ENCODE peak calls at places on chromosomes 7 and 10, in ten cellular contexts. D, P, G, Z, N, C, U, B, X and I are unnamed samples. For H3K4me1, the result is how much of the 10 kb centered on the place peaks cover.

GRCh38 chr7:16982640-16983103 is 100.9 kb upstream of the AGR3 start:
- DNase-seq in X (no peak), U (no peak), P (no peak), N (peak), G (no peak), C (peak), Z (no peak), B (peak), D (no peak), I (no peak)

GRCh38 chr7:55249332-55249731 is 115.8 kb upstream of the LANCL2 start:
- DNase-seq in N (no peak), P (no peak), D (no peak), C (no peak), B (no peak), G (no peak), Z (peak), U (no peak), X (no peak), I (no peak)

GRCh38 chr10:122051609-122052385 is 62.8 kb downstream of the TACC2 start:
- DNase-seq in U (peak), G (peak), D (peak), C (peak), B (peak), X (no peak), P (peak), Z (no peak), N (peak), I (peak)

GRCh38 chr10:93917064-93917391 is 23.2 kb downstream of the SLC35G1 start:
- DNase-seq in X (no peak), C (no peak), G (no peak), U (no peak), N (no peak), Z (no peak), P (no peak), D (peak), B (no peak), I (no peak)

GRCh38 chr10:7471720-7472367 is 61.0 kb upstream of the SFMBT2 start:
- DNase-seq in G (no peak), X (no peak), Z (no peak), P (peak), N (peak), D (no peak), C (no peak), B (peak), U (no peak), I (no peak)

GRCh38 chr7:55463863-55464262 is 98.7 kb downstream of the LANCL2 start:
- DNase-seq in X (no peak), P (no peak), B (no peak), U (no peak), C (no peak), Z (peak), N (no peak), G (no peak), D (peak), I (no peak)

GRCh38 chr10:70886921-70887665 is 1.3 kb downstream of the PCBD1 start:
- DNase-seq in P (no peak), G (no peak), B (no peak), N (no peak), C (no peak), D (no peak), Z (no peak), X (no peak), U (no peak), I (no peak)

GRCh38 chr10:30736685-30737232 is 107.2 kb upstream of the LYZL2 start:
- DNase-seq in Z (no peak), X (no peak), N (peak), D (peak), B (no peak), G (peak), U (no peak), C (peak), P (no peak), I (no peak)

GRCh38 chr7:26653966-26654365 is 210.4 kb downstream of the SKAP2 start:
- DNase-seq in C (no peak), N (no peak), X (no peak), Z (no peak), B (no peak), P (no peak), D (no peak), G (no peak), U (no peak), I (no peak)

GRCh38 chr10:122999347-122999746 is 9.2 kb downstream of the IKZF5 start:
- DNase-seq in P (no peak), U (no peak), C (no peak), Z (no peak), N (no peak), G (no peak), D (no peak), X (no peak), B (no peak), I (no peak)

GRCh38 chr7:101094791-101095375 is 9.6 kb downstream of the TRIM56 start:
- DNase-seq in B (peak), Z (no peak), C (no peak), N (peak), U (no peak), G (no peak), P (no peak), X (peak), D (peak), I (peak)

GRCh38 chr10:31830887-31831286 is 97.7 kb downstream of the ARHGAP12 start:
- DNase-seq in D (no peak), G (no peak), Z (no peak), U (no peak), N (no peak), X (no peak), B (no peak), C (no peak), P (no peak), I (no peak)

GRCh38 chr7:75937958-75938786 is 23.2 kb downstream of the POR start:
- DNase-seq in U (peak), B (peak), C (peak), N (peak), G (peak), X (no peak), D (no peak), P (no peak), Z (no peak), I (peak)

GRCh38 chr10:127524869-127525268 is 24.2 kb upstream of the NPS start:
- DNase-seq in X (no peak), G (no peak), Z (peak), B (no peak), C (peak), N (no peak), D (no peak), P (no peak), U (no peak), I (no peak)

GRCh38 chr7:20331231-20331880 is 656 bp downstream of the ITGB8 start:
- DNase-seq in G (peak), P (peak), N (peak), C (no peak), X (no peak), B (peak), D (peak), Z (no peak), U (peak), I (peak)

GRCh38 chr7:135978624-135979023 is 1.5 kb upstream of the MTPN start:
- DNase-seq in G (peak), X (no peak), N (no peak), D (no peak), B (no peak), P (no peak), C (no peak), Z (no peak), U (no peak), I (no peak)

GRCh38 chr10:44513592-44513991 is 128.7 kb upstream of the CXCL12 start:
- DNase-seq in C (no peak), D (no peak), B (no peak), Z (peak), U (no peak), N (no peak), G (peak), X (no peak), P (no peak), I (no peak)

GRCh38 chr10:61320996-61321395 is 132.2 kb downstream of the TMEM26 start:
- DNase-seq in B (no peak), C (no peak), G (no peak), Z (no peak), P (no peak), U (no peak), X (no peak), N (no peak), D (no peak), I (no peak)

GRCh38 chr10:111206521-111206920 is 129.7 kb downstream of the ADRA2A start:
- DNase-seq in G (no peak), U (no peak), P (no peak), N (peak), D (no peak), B (no peak), C (no peak), X (no peak), Z (peak), I (no peak)

GRCh38 chr7:96484845-96485244 is 162.9 kb upstream of the SLC25A13 start:
- DNase-seq in D (no peak), C (no peak), P (no peak), B (no peak), N (no peak), U (no peak), Z (no peak), X (no peak), G (no peak), I (no peak)

GRCh38 chr7:31735991-31736982 is 49.3 kb downstream of the PPP1R17 start:
- DNase-seq in G (peak), U (peak), B (peak), C (peak), P (no peak), Z (no peak), N (peak), D (peak), X (peak), I (peak)

GRCh38 chr7:38398725-38399321 is 125.4 kb upstream of the TARP start:
- DNase-seq in B (peak), P (peak), D (peak), X (no peak), U (no peak), Z (no peak), G (peak), N (peak), C (peak), I (peak)

GRCh38 chr10:5775705-5776104 is 37.5 kb downstream of the GDI2 start:
- DNase-seq in X (no peak), C (no peak), B (no peak), P (peak), G (no peak), U (no peak), Z (no peak), N (peak), D (peak), I (peak)

GRCh38 chr7:42639930-42640329 is 271.9 kb downstream of the C7orf25 start:
- DNase-seq in C (no peak), X (no peak), G (no peak), P (no peak), D (no peak), B (no peak), N (no peak), Z (peak), U (no peak), I (no peak)

GRCh38 chr10:49831352-49832040 is 69.4 kb upstream of the OGDHL start:
- DNase-seq in P (no peak), Z (no peak), B (peak), U (no peak), N (no peak), D (no peak), C (no peak), G (no peak), X (peak), I (no peak)

GRCh38 chr7:43337191-43337590 is 224.7 kb downstream of the HECW1 start:
- DNase-seq in X (no peak), D (no peak), C (no peak), P (no peak), Z (no peak), N (no peak), B (no peak), U (no peak), G (no peak), I (no peak)

GRCh38 chr7:5448378-5449042 is 24.9 kb upstream of the TNRC18 start:
- DNase-seq in P (no peak), G (no peak), B (no peak), X (no peak), C (no peak), Z (no peak), U (peak), N (no peak), D (no peak), I (no peak)

GRCh38 chr10:43399911-43400310 is 9.1 kb downstream of the HNRNPF start:
- DNase-seq in D (no peak), B (no peak), X (no peak), Z (no peak), G (no peak), P (no peak), U (no peak), N (no peak), C (no peak), I (no peak)
- H3K4me1 ChIP-seq in D (half or more), B (under half), X (under half), Z (half or more), G (under half), P (half or more), U (under half), N (half or more), C (half or more), I (half or more)

DNA sequence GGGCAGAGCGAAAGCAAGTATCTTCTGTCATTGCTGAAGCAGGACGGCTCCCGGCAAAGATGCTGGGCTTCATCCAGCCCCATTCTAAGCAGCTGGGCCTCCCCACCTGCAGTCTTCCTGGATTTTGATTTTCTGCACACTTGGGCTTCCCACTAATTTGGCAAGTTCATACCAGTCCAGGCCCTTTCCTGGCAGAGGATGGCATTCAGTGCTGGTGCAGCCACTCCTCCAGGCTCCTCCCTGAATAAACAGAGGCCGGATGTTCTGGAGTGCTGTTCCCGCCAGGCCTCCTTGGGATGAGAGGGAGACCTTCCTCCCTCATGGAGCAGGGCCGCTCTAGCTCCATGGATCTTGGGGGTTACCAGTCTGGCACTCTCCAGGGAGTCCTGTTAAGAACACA is 3.4 kb downstream of the BAG3 start:
- DNase-seq in G (no peak), U (peak), Z (no peak), P (no peak), C (no peak), X (no peak), D (peak), B (no peak), N (peak), I (peak)
- TF ChIP-seq POLR2A in G (no peak), U (no peak), Z (no peak), P (no peak), C (no peak), X (no peak), D (no peak), B (no peak), N (no peak), I (no peak)

GRCh38 chr10:12656518-12657142 is 307.3 kb downstream of the CAMK1D start:
- DNase-seq in G (no peak), N (no peak), D (no peak), X (no peak), C (peak), Z (no peak), U (no peak), B (no peak), P (no peak), I (no peak)
- TF ChIP-seq CTCF in G (peak), N (peak), D (peak), X (no peak), C (peak), Z (peak), U (no peak), B (peak), P (peak), I (peak)

DNA sequence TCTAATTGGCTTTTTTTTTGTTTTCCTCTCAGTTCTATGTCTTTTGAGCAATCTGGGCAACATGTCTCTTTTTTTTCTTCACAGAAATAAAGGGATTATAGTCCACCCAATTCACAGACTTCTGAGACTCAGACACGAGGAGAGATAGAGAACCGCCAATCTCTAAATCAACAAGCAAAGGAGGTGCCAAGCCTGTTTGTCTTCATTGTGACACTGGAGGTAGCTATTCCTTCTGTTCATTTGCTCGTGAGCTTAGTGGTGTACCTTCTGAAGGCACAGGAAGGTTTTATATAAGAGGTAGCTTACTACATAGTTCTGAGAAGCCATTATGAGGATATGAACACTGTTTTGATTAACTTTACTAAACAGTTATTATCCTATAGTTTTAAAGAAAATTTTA is 6.1 kb downstream of the EPHB6 start:
- DNase-seq in N (no peak), C (no peak), U (no peak), X (no peak), Z (no peak), B (no peak), P (no peak), G (no peak), D (no peak), I (no peak)
- H3K4me1 ChIP-seq in N (under half), C (under half), U (under half), X (under half), Z (under half), B (under half), P (under half), G (under half), D (under half), I (under half)

GRCh38 chr10:11563936-11564335 is 47.5 kb downstream of the USP6NL start:
- DNase-seq in X (no peak), U (no peak), C (no peak), B (no peak), G (no peak), N (no peak), Z (no peak), D (no peak), P (no peak), I (no peak)
- TF ChIP-seq POLR2A in X (no peak), U (no peak), C (no peak), B (no peak), G (no peak), N (no peak), Z (no peak), D (no peak), P (no peak), I (no peak)

DNA sequence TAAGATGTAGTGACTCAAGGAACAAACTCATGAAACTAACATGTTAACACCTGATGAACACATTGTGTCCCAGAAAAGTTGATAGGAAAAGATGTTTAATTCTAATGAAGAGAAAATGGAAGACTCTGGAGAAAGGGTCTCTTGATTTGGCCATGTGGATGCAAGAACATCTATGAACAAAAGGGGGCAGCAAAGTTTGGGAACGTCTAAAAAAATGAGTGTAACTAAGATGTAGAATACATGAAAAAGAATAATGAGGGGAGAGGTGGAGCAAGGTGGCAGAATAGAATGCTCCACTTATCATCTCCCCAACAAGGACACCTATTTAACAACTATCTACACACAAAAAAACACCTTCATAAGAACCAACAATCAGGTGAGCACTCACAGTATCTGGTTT is 805.1 kb downstream of the TNS3 start:
- DNase-seq in D (no peak), P (no peak), U (no peak), X (no peak), N (no peak), B (no peak), G (no peak), Z (no peak), C (no peak), I (no peak)
- TF ChIP-seq CTCF in D (no peak), P (no peak), U (no peak), X (no peak), N (no peak), B (peak), G (peak), Z (no peak), C (peak), I (peak)

GRCh38 chr10:118742787-118743186 is 12.0 kb downstream of the CACUL1 start:
- DNase-seq in D (no peak), G (no peak), U (no peak), N (no peak), X (no peak), B (no peak), Z (no peak), C (no peak), P (no peak), I (no peak)
- H3K4me1 ChIP-seq in D (under half), G (under half), U (under half), N (half or more), X (under half), B (under half), Z (half or more), C (under half), P (half or more), I (under half)

GRCh38 chr10:68231106-68231901 is 609 bp downstream of the ATOH7 start:
- DNase-seq in X (peak), Z (peak), P (peak), N (peak), G (peak), D (peak), B (peak), C (peak), U (peak), I (peak)
- TF ChIP-seq POLR2A in X (peak), Z (no peak), P (no peak), N (peak), G (no peak), D (no peak), B (no peak), C (no peak), U (no peak), I (no peak)

DNA sequence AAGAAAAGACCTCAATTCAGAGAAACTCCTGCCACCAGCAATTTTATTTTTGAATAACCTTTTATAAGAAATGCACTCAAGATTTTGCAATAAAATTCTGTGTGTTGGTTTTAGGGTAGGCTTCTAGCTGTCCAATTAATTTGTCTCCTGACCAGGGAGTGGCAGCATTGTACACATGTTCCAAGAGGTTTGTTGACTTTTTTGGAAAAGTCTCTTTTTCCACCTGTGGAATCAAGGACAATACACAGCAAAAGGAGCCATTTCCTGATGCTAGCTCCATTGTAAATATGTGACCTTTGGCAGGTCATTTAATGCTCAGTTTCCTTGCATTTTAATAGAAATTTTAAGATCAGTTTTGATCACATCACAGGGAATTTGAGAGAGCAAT is 1.8 kb downstream of the GIMAP5 start:
- DNase-seq in C (no peak), D (no peak), Z (no peak), N (no peak), X (no peak), U (no peak), B (no peak), P (no peak), G (no peak), I (no peak)
- TF ChIP-seq CTCF in C (no peak), D (peak), Z (no peak), N (no peak), X (no peak), U (no peak), B (no peak), P (no peak), G (peak), I (peak)